ENCODE peak calls at places on chromosomes 2 and 18, in six cellular contexts. S, Z, K, L, U and T are unnamed samples.

GRCh38 chr2:209458018-209458979 is 34.5 kb downstream of the MAP2 start:
- DNase-seq in K (no peak), L (no peak), S (no peak), U (no peak), Z (no peak), T (no peak)

GRCh38 chr2:226354434-226354833 is 445.2 kb downstream of the IRS1 start:
- DNase-seq in S (no peak), K (no peak), L (no peak), U (no peak), Z (no peak), T (peak)

GRCh38 chr2:23200056-23200455 is 184.9 kb upstream of the KLHL29 start:
- DNase-seq in L (no peak), K (no peak), Z (no peak), S (no peak), U (no peak), T (no peak)

GRCh38 chr18:71966791-71967190 is 577.4 kb downstream of the CBLN2 start:
- DNase-seq in S (no peak), Z (no peak), U (no peak), K (no peak), L (no peak), T (no peak)

GRCh38 chr2:239697765-239698164 is 296.9 kb upstream of the HDAC4 start:
- DNase-seq in S (no peak), U (no peak), L (no peak), Z (no peak), K (no peak), T (no peak)

GRCh38 chr18:2606335-2606734 is 35.0 kb downstream of the NDC80 start:
- DNase-seq in S (no peak), U (no peak), L (no peak), Z (no peak), K (no peak), T (peak)

GRCh38 chr2:148048475-148049221 is 27.8 kb downstream of the MBD5 start:
- DNase-seq in U (no peak), L (no peak), Z (no peak), K (no peak), S (peak), T (peak)

GRCh38 chr18:6624271-6624670 is 105.2 kb upstream of the ARHGAP28 start:
- DNase-seq in Z (no peak), S (no peak), K (no peak), L (no peak), U (no peak), T (peak)